ENCODE peak calls at places on chromosomes 13 and 19, in six cellular contexts. Y, G, S, D, R and M are unnamed samples.

GRCh38 chr13:40181203-40181845 is 485.1 kb downstream of the FOXO1 start:
- DNase-seq in G (no peak), Y (no peak), D (no peak), R (peak; percentile 14), S (no peak), M (no peak)

GRCh38 chr13:20182231-20182846 is 10.4 kb downstream of the GJB2 start:
- DNase-seq in G (peak; percentile 79), Y (peak; percentile 50), R (peak; percentile 53), D (peak; percentile 84), S (peak; percentile 57), M (peak; percentile 77)

GRCh38 chr13:40786568-40786996 is 2.8 kb upstream of the SLC25A15 start:
- DNase-seq in D (no peak), S (no peak), G (no peak), Y (no peak), R (no peak), M (no peak)

GRCh38 chr13:98143601-98144500 is 957 bp downstream of the FARP1 start:
- DNase-seq in R (no peak), G (peak; percentile 53), S (no peak), Y (no peak), D (peak; percentile 75), M (no peak)

GRCh38 chr13:51643882-51644281 is 59.6 kb downstream of the WDFY2 start:
- DNase-seq in G (no peak), S (peak; percentile 68), R (no peak), Y (no peak), D (no peak), M (no peak)

GRCh38 chr19:14375055-14375581 is 6.1 kb upstream of the ADGRE5 start:
- DNase-seq in S (no peak), R (peak; percentile 6), G (no peak), Y (no peak), D (no peak), M (peak; percentile 95)

GRCh38 chr19:49086296-49086695 is 1.0 kb downstream of the SNRNP70 start:
- DNase-seq in Y (no peak), D (no peak), G (no peak), R (no peak), S (no peak), M (no peak)

GRCh38 chr19:18713550-18714117 is 30.2 kb downstream of the CRTC1 start:
- DNase-seq in D (no peak), Y (no peak), S (no peak), G (no peak), R (no peak), M (no peak)

GRCh38 chr13:20407759-20408158 is 117.9 kb downstream of the CRYL1 start:
- DNase-seq in S (no peak), Y (no peak), R (no peak), G (no peak), D (no peak), M (no peak)

GRCh38 chr19:42281175-42282035 is 12.4 kb downstream of the CIC start:
- DNase-seq in S (no peak), Y (no peak), R (peak; percentile 26), D (no peak), G (peak; percentile 57), M (peak; percentile 1)

GRCh38 chr13:109141716-109142115 is 512.3 kb downstream of the MYO16 start:
- DNase-seq in R (no peak), Y (no peak), D (peak; percentile 72), G (no peak), S (no peak), M (no peak)

GRCh38 chr13:62033932-62034331 is 618.3 kb upstream of the PCDH20 start:
- DNase-seq in R (no peak), G (no peak), Y (no peak), S (no peak), D (no peak), M (no peak)

GRCh38 chr19:11288349-11288748 is 7.6 kb upstream of the TSPAN16 start:
- DNase-seq in Y (no peak), G (peak; percentile 44), R (no peak), D (peak; percentile 49), S (no peak), M (peak; percentile 23)

GRCh38 chr13:70034280-70034679 is 73.3 kb upstream of the ATXN8OS start:
- DNase-seq in G (no peak), S (no peak), D (no peak), Y (no peak), R (no peak), M (no peak)

GRCh38 chr19:47444388-47444821 is 25.1 kb upstream of the MEIS3 start:
- DNase-seq in D (no peak), G (peak; percentile 76), R (peak; percentile 71), Y (no peak), S (no peak), M (no peak)

GRCh38 chr13:48369988-48370387 is 42.9 kb downstream of the LPAR6 start:
- DNase-seq in R (no peak), S (no peak), D (no peak), Y (no peak), G (no peak), M (no peak)

GRCh38 chr13:109212630-109213029 is 573.8 kb downstream of the IRS2 start:
- DNase-seq in S (no peak), G (no peak), Y (no peak), R (no peak), D (no peak), M (no peak)

GRCh38 chr19:5127710-5128109 is 158.8 kb downstream of the KDM4B start:
- DNase-seq in D (no peak), G (no peak), Y (no peak), S (no peak), R (no peak), M (no peak)

GRCh38 chr13:21674271-21675009 is 3.6 kb downstream of the FGF9 start:
- DNase-seq in R (peak; percentile 38), Y (no peak), S (no peak), D (peak; percentile 42), G (peak; percentile 65), M (no peak)

GRCh38 chr13:33129886-33130285 is 113.7 kb downstream of the KL start:
- DNase-seq in D (no peak), R (no peak), G (no peak), S (no peak), Y (no peak), M (no peak)

GRCh38 chr13:107650081-107650701 is 565.1 kb downstream of the LIG4 start:
- DNase-seq in Y (peak; percentile 20), R (peak; percentile 27), G (peak; percentile 83), D (peak; percentile 25), S (peak; percentile 6), M (peak; percentile 45)

GRCh38 chr13:39369161-39369890 is 233.7 kb downstream of the LHFPL6 start:
- DNase-seq in S (no peak), Y (no peak), D (no peak), G (no peak), R (no peak), M (no peak)

GRCh38 chr13:41145136-41145908 is 12.7 kb upstream of the KBTBD6 start:
- DNase-seq in R (no peak), G (no peak), Y (no peak), S (no peak), D (no peak), M (no peak)

GRCh38 chr19:40813182-40813581 is 14.2 kb downstream of the EGLN2 start:
- DNase-seq in Y (no peak), D (no peak), G (no peak), S (no peak), R (peak; percentile 9), M (no peak)

GRCh38 chr13:24172071-24172470 is 11.6 kb downstream of the SPATA13 start:
- DNase-seq in R (no peak), D (no peak), Y (no peak), G (no peak), S (no peak), M (no peak)

GRCh38 chr13:24168392-24168750 is 7.9 kb downstream of the SPATA13 start:
- DNase-seq in Y (no peak), S (no peak), R (no peak), G (no peak), D (no peak), M (no peak)

GRCh38 chr13:24165746-24166145 is 5.2 kb downstream of the SPATA13 start:
- DNase-seq in S (no peak), Y (no peak), D (no peak), R (no peak), G (no peak), M (no peak)

GRCh38 chr13:24168980-24169379 is 8.5 kb downstream of the SPATA13 start:
- DNase-seq in Y (no peak), S (no peak), R (no peak), G (no peak), D (no peak), M (no peak)

GRCh38 chr13:24167666-24168391 is 7.3 kb downstream of the SPATA13 start:
- DNase-seq in G (no peak), R (no peak), S (no peak), Y (no peak), D (no peak), M (no peak)
- TF ChIP-seq REST in G (no peak), R (no peak), S (no peak), Y (no peak), D (no peak), M (no peak)

DNA sequence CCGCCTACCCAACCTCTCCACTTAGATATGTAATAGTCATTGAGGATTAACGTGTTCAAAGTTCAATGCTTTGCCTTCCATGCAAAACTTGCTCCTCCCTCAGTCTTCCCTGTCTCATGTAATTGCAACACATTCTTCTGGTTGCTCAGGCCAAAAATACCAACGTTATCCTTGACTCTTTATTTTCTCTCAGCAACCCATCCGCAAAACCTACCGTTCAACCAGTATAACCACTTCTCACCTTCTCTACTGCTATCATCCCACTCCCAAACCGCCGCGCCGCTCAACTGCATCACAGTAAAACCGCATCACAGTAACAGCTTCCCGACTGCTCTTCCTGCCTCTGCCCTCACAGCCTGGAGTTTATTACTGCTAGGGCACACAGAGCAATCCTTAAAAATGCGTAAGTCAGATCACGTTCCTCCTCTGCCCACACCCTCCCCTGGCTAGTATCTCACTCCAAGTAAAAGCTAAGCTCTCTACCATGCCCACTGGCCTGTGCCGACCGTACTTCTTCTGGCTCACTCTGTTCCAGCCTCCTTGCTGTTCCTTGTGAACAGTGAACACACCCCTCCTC is 8.2 kb downstream of the MTIF3 start:
- DNase-seq in R (no peak), S (no peak), D (no peak), Y (no peak), G (peak; percentile 54), M (no peak)
- TF ChIP-seq POLR2AphosphoS5 in R (no peak), S (no peak), D (no peak), Y (no peak), G (no peak), M (no peak)

GRCh38 chr19:2266183-2266993 is 10.2 kb upstream of the JSRP1 start:
- DNase-seq in Y (no peak), D (peak; percentile 46), G (no peak), S (no peak), R (peak; percentile 60), M (peak; percentile 74)
- TF ChIP-seq REST in Y (no peak), D (no peak), G (no peak), S (no peak), R (no peak), M (no peak)

DNA sequence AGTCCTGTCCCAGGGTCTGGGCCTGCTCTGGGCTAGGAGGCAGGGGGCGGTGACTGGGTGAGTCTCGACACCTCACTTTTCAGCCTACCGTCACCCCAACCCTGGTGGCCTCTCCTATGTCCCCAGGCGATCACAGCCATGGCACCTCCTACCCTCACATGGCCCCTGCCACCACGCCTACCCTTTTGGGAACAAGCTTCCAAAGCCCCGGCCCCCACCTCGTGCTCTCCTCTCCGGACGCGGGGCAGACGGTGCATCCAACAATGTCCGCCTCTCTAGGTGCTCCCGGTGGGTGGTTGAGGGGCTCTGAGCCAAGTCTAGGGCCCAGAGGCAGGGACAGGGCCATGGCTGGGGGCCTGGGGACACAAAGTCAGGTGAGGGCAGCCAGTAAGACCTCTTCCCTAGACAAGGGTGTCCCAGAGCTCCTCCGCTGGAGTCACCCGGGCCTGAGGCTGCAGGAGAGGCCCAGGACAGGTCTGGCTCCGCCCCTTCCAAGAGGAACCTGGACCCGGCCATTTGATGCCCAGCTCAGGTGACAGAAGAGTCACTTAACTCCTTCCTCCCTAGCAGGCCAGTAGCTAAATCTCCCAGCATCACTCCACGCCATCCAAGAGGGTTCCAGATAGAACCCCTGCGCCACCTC is at the start of gene SYNE4:
- DNase-seq in D (no peak), S (peak; percentile 75), G (peak; percentile 93), Y (no peak), R (no peak), M (no peak)
- TF ChIP-seq POLR2AphosphoS5 in D (no peak), S (peak; percentile 91), G (peak; percentile 78), Y (no peak), R (no peak), M (no peak)